ENCODE peak calls at places on chromosomes 16 and 17, in four cellular contexts. Q is SK-N-SH, L is H1, M is HCT116. K is an unnamed sample.
A peak's percentile ranks its signal among the peaks of the same experiment; 100 is the strongest.

GRCh38 chr17:48348352-48348751 is 81.7 kb downstream of the SKAP1 start:
- DNase-seq in M (no peak), L (no peak), Q (no peak), K (no peak)

GRCh38 chr16:9054460-9054859 is 37.0 kb upstream of the HAPSTR1 start:
- DNase-seq in M (no peak), Q (no peak), L (no peak), K (no peak)

GRCh38 chr17:1882836-1883235 is 53.0 kb downstream of the RPA1 start:
- DNase-seq in L (peak; percentile 58), Q (peak; percentile 49), M (no peak), K (no peak)

GRCh38 chr17:38464251-38464722 is 36.0 kb downstream of the ARHGAP23 start:
- DNase-seq in L (no peak), M (no peak), Q (peak; percentile 83), K (peak; percentile 14)

GRCh38 chr17:76675648-76676047 is 32.1 kb upstream of the ST6GALNAC1 start:
- DNase-seq in L (no peak), M (no peak), Q (no peak), K (no peak)

GRCh38 chr17:81383504-81384421 is 11.5 kb upstream of the BAHCC1 start:
- DNase-seq in M (no peak), L (no peak), Q (no peak), K (no peak)

GRCh38 chr17:27303734-27304133 is 9.8 kb downstream of the WSB1 start:
- DNase-seq in M (no peak), L (no peak), Q (no peak), K (no peak)

GRCh38 chr17:78537217-78537860 is 39.9 kb downstream of the DNAH17 start:
- DNase-seq in M (no peak), Q (no peak), L (no peak), K (no peak)

GRCh38 chr16:83913234-83913633 is 14.3 kb downstream of the MLYCD start:
- DNase-seq in Q (no peak), M (no peak), L (no peak), K (no peak)

GRCh38 chr16:19846421-19846820 is 38.2 kb downstream of the GPRC5B start:
- DNase-seq in L (no peak), M (no peak), Q (no peak), K (no peak)

GRCh38 chr16:24975428-24975889 is 39.7 kb downstream of the ARHGAP17 start:
- DNase-seq in L (no peak), M (no peak), Q (no peak), K (no peak)

GRCh38 chr16:75111514-75112280 is 4.9 kb downstream of the LDHD start:
- DNase-seq in M (no peak), Q (no peak), L (no peak), K (no peak)

GRCh38 chr16:75110637-75111513 is 5.7 kb downstream of the LDHD start:
- DNase-seq in M (peak; percentile 80), Q (peak; percentile 91), L (peak; percentile 91), K (peak; percentile 89)

GRCh38 chr16:75107505-75107904 is 9.1 kb downstream of the LDHD start:
- DNase-seq in L (no peak), M (no peak), Q (no peak), K (no peak)

GRCh38 chr16:75108792-75109731 is 7.5 kb downstream of the LDHD start:
- DNase-seq in L (no peak), Q (no peak), M (peak; percentile 78), K (no peak)

GRCh38 chr16:75109732-75110243 is 6.8 kb downstream of the LDHD start:
- DNase-seq in Q (no peak), L (no peak), M (no peak), K (no peak)
- TF ChIP-seq POLR2AphosphoS5 in Q (no peak), L (no peak), M (no peak), K (no peak)

GRCh38 chr17:7296189-7296861 is 1.9 kb upstream of the YBX2 start:
- DNase-seq in M (peak; percentile 66), Q (peak; percentile 92), L (peak; percentile 96), K (peak; percentile 81)
- TF ChIP-seq POLR2AphosphoS5 in M (peak; percentile 21), Q (no peak), L (no peak), K (no peak)

DNA sequence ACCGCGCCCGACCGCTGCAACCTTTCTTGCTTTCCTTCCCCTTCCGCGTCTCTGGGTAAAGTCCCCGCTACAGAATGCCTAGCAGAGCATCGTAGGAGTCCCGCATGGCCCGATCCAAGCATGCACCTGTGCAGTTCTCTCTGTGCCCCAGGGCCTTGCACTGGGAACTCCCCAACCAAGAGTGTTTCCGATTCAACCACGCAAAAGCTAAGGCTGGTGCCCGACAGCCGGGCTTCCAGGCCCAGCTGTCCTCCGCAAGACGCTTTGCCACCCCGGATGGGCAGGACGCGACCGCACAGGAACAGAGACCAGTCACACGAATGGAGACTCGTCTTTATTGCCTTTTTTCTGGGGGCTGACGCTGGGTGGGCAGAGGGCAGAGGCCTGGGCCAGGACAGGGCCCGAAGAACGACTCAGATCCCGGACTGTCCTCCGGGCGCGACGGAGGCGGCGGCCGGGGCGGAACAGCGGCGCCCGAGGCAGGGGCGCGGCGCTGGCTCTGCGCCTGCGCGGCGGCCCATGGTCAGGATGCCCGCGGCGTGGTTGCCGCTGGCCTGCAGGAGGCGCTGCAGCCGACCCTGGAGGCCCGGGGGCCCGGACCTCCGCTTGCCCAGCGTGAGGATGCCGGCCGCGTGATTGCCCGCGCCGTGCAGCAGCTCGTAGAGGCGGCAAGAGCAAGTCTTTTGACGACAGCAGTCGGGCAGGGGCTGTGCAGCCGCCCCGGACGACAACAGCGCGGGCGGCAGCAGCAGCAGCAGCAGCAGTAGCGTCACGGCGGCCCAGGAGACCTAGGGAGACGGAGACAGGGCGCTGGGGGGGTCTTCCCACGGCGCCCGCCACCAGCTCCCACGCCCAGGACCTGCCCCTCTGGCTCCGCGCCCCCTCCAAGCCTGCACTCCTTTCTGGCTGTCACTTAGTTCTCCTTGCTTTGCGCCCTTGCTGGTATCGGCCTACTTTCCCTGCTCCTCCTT is 1.2 kb downstream of the HCRT start:
- DNase-seq in M (peak; percentile 26), Q (peak; percentile 94), L (peak; percentile 94), K (peak; percentile 94)
- TF ChIP-seq POLR2AphosphoS5 in M (peak; percentile 51), Q (no peak), L (no peak), K (peak; percentile 32)

GRCh38 chr16:48999508-48999907 is 282.1 kb downstream of the CBLN1 start:
- DNase-seq in Q (no peak), M (no peak), L (no peak), K (no peak)
- TF ChIP-seq POLR2AphosphoS5 in Q (no peak), M (no peak), L (no peak), K (no peak)

GRCh38 chr17:17710728-17711541 is 29.7 kb downstream of the RAI1 start:
- DNase-seq in Q (peak; percentile 52), M (peak; percentile 72), L (peak; percentile 74), K (no peak)
- TF ChIP-seq POLR2AphosphoS5 in Q (peak; percentile 53), M (peak; percentile 27), L (no peak), K (no peak)

GRCh38 chr17:79798296-79799173 is 1.7 kb upstream of the CBX8 start:
- DNase-seq in Q (peak; percentile 39), M (no peak), L (peak; percentile 66), K (no peak)

GRCh38 chr17:79795795-79796569 is 895 bp downstream of the CBX8 start:
- DNase-seq in Q (peak; percentile 44), M (no peak), L (no peak), K (no peak)

GRCh38 chr17:79796570-79797491 is at the start of gene CBX8:
- DNase-seq in Q (peak; percentile 100), L (peak; percentile 100), M (peak; percentile 100), K (peak; percentile 99)

GRCh38 chr17:79799174-79799537 is 2.3 kb upstream of the CBX8 start:
- DNase-seq in Q (peak; percentile 35), L (no peak), M (no peak), K (no peak)

DNA sequence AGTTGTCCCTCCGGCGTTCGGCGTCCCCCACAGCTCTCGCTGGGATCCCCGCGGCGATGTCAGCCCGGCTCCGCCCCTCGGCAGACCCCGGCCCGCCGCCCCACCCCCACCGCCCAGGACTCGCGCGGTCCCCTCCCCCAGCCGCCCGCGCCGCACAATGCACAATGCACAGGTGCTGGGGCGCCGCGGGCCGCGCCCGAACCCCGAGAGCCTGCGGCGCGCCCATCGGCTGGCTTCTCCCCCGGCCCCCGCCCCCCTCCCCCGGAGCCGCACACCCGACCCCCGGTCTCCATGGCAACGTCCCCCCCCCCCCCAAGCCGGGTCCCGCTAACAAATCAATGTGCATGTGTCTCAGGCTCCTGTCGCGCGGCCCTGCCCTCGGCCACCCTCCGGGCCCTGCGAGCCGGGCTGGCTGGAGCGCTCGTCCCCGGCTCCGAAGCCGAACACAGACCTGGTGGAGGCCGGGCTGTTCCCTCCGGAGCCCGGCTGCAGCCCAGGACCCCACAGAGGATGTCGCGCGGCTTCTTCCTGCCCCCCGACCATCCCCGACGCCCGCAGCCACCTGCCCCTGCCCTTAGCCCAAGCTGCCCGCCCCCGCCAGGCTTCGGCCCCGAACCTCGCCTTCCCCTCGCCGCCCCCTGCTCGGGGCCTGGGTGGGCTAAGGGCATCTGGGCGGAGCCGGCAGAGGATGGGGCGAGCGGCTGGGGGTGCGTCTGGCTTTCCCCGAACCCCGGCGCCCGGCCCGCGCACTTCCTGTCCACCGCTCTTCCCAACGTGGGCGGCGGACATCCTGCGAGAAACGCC is 817 bp upstream of the CBX8 start:
- DNase-seq in L (peak; percentile 65), M (no peak), Q (peak; percentile 96), K (no peak)
- TF ChIP-seq POLR2AphosphoS5 in L (no peak), M (no peak), Q (no peak), K (no peak)

GRCh38 chr16:79181419-79181818 is 419.1 kb downstream of the MAF start:
- DNase-seq in M (no peak), L (no peak), Q (no peak), K (no peak)

GRCh38 chr16:79184464-79184863 is 416.1 kb downstream of the MAF start:
- DNase-seq in M (no peak), Q (no peak), L (no peak), K (no peak)

GRCh38 chr16:79185681-79186080 is 414.9 kb downstream of the MAF start:
- DNase-seq in Q (no peak), L (no peak), M (no peak), K (no peak)

GRCh38 chr16:79183571-79183970 is 417.0 kb downstream of the MAF start:
- DNase-seq in L (no peak), Q (no peak), M (no peak), K (no peak)

DNA sequence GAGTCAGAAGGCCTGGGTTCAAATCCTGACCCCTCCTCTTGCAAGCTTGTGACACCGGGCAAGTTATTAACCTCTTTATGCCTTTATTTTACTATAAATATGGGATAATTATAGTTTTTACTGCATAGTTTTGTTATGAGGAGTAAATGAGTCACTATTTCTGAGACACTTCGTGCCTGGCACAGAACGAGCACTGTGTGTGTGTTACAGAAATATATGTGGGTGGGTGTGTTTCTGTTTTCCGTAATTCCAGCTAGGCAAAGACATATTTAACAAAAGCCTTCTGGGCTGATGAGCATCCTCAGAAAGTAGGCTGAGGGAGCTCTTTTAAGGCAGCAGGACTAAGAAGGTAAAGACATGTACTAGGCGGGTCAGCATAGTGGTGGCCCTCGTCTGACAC is 417.9 kb downstream of the MAF start:
- DNase-seq in Q (no peak), M (no peak), L (no peak), K (no peak)
- TF ChIP-seq POLR2AphosphoS5 in Q (no peak), M (no peak), L (no peak), K (no peak)

DNA sequence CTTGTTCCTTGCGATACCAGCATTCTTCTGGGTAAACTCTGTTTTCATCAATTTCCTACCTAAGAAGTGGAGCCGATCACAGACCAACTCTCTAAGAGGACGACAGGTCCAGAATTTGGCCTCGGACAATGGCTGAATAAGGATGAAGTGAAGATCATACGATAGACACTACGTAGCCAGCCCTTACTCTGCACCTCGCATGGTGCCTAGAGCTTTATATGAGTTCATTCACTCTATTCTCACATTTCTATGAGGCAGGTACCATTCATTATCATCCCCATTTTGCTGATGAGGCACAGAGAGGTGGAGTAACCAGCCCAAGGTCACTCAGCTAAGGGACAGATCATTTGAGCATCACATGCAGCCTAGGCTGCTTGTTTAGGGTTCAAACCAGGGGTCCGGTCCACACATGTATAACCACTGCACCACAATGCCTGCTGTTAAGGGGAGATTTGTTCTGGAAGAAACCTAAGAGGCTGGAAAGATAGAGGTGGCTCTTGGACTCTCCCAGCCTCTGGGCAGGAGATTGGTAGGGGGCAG is 78.6 kb downstream of the MYH11 start:
- DNase-seq in M (no peak), Q (no peak), L (no peak), K (no peak)
- TF ChIP-seq POLR2AphosphoS5 in M (no peak), Q (no peak), L (no peak), K (no peak)

K was measured in GM12892.